ENCODE peak calls at places on chromosomes 1 and 21, in seven cellular contexts. W is effector memory CD8-positive, alpha-beta T cell; F is NCI-H2081 treated with DMSO at 0.1 percent for 48 hours; X is ascending aorta; M is NB4; A is K562; O is activated T-cell treated with anti-CD3 and anti-CD28 coated beads for 1 hour. J is an unnamed sample.

GRCh38 chr1:71088645-71089287 is 7.9 kb upstream of the ZRANB2 start:
- DNase-seq in W (no peak), F (no peak), X (no peak), M (no peak), A (no peak), O (no peak), J (no peak)

GRCh38 chr1:151820940-151821339 is 10.7 kb downstream of the RORC start:
- DNase-seq in W (no peak), F (no peak), X (no peak), M (no peak), A (no peak), O (no peak), J (no peak)

GRCh38 chr1:61825398-61825797 is 83.1 kb downstream of the PATJ start:
- DNase-seq in W (no peak), F (no peak), X (no peak), M (no peak), A (no peak), O (no peak), J (no peak)

GRCh38 chr1:93749487-93749886 is 67.8 kb upstream of the BCAR3 start:
- DNase-seq in W (no peak), F (no peak), X (no peak), M (no peak), A (no peak), O (no peak), J (peak)

GRCh38 chr21:29416268-29416667 is 117.5 kb downstream of the BACH1 start:
- DNase-seq in W (no peak), F (no peak), X (no peak), M (no peak), A (no peak), O (no peak), J (no peak)

GRCh38 chr21:32257952-32258785 is 20.7 kb downstream of the MIS18A start:
- DNase-seq in W (no peak), F (peak), X (no peak), M (peak), A (peak), O (no peak), J (no peak)

GRCh38 chr1:198273901-198274300 is 117.1 kb downstream of the NEK7 start:
- DNase-seq in W (no peak), F (no peak), X (no peak), M (no peak), A (no peak), O (no peak), J (no peak)

GRCh38 chr1:171743014-171743870 is 1.4 kb upstream of the VAMP4 start:
- DNase-seq in W (no peak), F (no peak), X (no peak), M (no peak), A (no peak), O (no peak), J (no peak)

GRCh38 chr1:93746009-93746408 is 64.4 kb upstream of the BCAR3 start:
- DNase-seq in W (no peak), F (no peak), X (no peak), M (no peak), A (no peak), O (no peak), J (no peak)

J was measured in GM06990.